ENCODE peak calls at places on chromosomes 5 and 9, in seven cellular contexts. I, U, O, R, H, Z and C are unnamed samples.

GRCh38 chr9:99785010-99785590 is 36.6 kb upstream of the NR4A3 start:
- DNase-seq in I (no peak), U (no peak), O (peak; percentile 73), R (no peak), H (no peak), Z (no peak), C (no peak)

GRCh38 chr5:116076496-116076895 is 8.3 kb upstream of the COMMD10 start:
- DNase-seq in I (no peak), U (no peak), O (no peak), R (no peak), H (no peak), Z (no peak), C (no peak)

GRCh38 chr5:137292461-137293025 is 206.6 kb downstream of the SPOCK1 start:
- DNase-seq in I (no peak), U (no peak), O (no peak), R (no peak), H (no peak), Z (no peak), C (no peak)

GRCh38 chr5:151183451-151184245 is 26.1 kb upstream of the ANXA6 start:
- DNase-seq in I (no peak), U (peak; percentile 60), O (no peak), R (no peak), H (no peak), Z (peak; percentile 24), C (peak; percentile 16)

GRCh38 chr9:126326228-126327015 is at the start of gene MVB12B:
- DNase-seq in I (peak; percentile 53), U (peak; percentile 77), O (peak; percentile 73), R (peak; percentile 59), H (no peak), Z (peak; percentile 50), C (peak; percentile 37)

GRCh38 chr9:86494644-86495081 is 140.5 kb upstream of the TUT7 start:
- DNase-seq in I (no peak), U (no peak), O (no peak), R (no peak), H (no peak), Z (peak; percentile 82), C (no peak)

GRCh38 chr5:60340965-60341471 is 358.9 kb downstream of the DEPDC1B start:
- DNase-seq in I (no peak), U (no peak), O (no peak), R (no peak), H (no peak), Z (no peak), C (no peak)

GRCh38 chr5:153153086-153153485 is 337.4 kb upstream of the GRIA1 start:
- DNase-seq in I (no peak), U (no peak), O (no peak), R (no peak), H (no peak), Z (peak; percentile 56), C (no peak)

GRCh38 chr9:917730-918129 is 58.7 kb upstream of the DMRT3 start:
- DNase-seq in I (no peak), U (no peak), O (no peak), R (no peak), H (no peak), Z (no peak), C (no peak)

GRCh38 chr5:73638344-73639095 is 12.5 kb downstream of the ARHGEF28 start:
- DNase-seq in I (no peak), U (peak; percentile 67), O (no peak), R (no peak), H (no peak), Z (peak; percentile 47), C (no peak)

GRCh38 chr5:125042243-125042887 is 295.9 kb upstream of the ZNF608 start:
- DNase-seq in I (no peak), U (peak; percentile 64), O (no peak), R (no peak), H (no peak), Z (no peak), C (no peak)

GRCh38 chr5:10762178-10762775 is 1.2 kb upstream of the DAP start:
- DNase-seq in I (peak; percentile 43), U (no peak), O (peak; percentile 45), R (no peak), H (peak; percentile 59), Z (no peak), C (no peak)

GRCh38 chr9:93678199-93679019 is 102.0 kb downstream of the PHF2 start:
- DNase-seq in I (peak; percentile 13), U (no peak), O (peak; percentile 34), R (no peak), H (peak; percentile 12), Z (no peak), C (peak; percentile 4)

GRCh38 chr9:18018241-18018640 is 439.4 kb downstream of the SH3GL2 start:
- DNase-seq in I (no peak), U (no peak), O (no peak), R (no peak), H (no peak), Z (no peak), C (no peak)

GRCh38 chr9:20980713-20981481 is 50.5 kb downstream of the HACD4 start:
- DNase-seq in I (no peak), U (peak; percentile 80), O (no peak), R (no peak), H (no peak), Z (no peak), C (no peak)

GRCh38 chr9:123772374-123772773 is 157.6 kb downstream of the DENND1A start:
- DNase-seq in I (no peak), U (no peak), O (no peak), R (no peak), H (no peak), Z (no peak), C (no peak)

GRCh38 chr5:18433336-18433735 is 799.1 kb downstream of the TAF11L14 start:
- DNase-seq in I (no peak), U (no peak), O (no peak), R (no peak), H (no peak), Z (no peak), C (no peak)

DNA sequence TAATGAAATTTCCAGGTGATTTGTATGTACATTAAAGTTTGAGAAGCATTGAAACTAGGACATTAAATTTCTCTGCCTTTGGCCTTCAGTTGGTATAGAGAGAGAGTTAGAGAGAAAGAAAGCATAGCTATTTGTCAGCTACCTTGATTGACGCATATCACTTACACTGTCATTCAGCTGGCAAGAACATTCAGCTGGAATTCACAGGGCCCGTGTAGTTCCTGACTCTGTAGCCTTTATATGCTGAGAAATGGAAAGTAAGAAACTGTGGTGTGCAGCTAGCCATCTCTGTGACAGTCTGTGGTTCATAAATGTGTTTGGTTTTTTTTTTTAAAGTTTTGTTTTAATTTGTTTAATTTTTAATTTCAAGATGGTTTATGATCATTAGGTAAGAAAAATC is 58.9 kb downstream of the DMXL1 start:
- DNase-seq in I (no peak), U (no peak), O (no peak), R (no peak), H (no peak), Z (no peak), C (no peak)
- H3K36me3 ChIP-seq in I (peaks cover 3% of the 10 kb centered on the region), U (peaks cover 49% of the 10 kb centered on the region), O (peaks cover 79% of the 10 kb centered on the region), R (peaks cover 7% of the 10 kb centered on the region), H (no peaks in the 10 kb centered on the region), Z (peaks cover 6% of the 10 kb centered on the region), C (peaks cover 11% of the 10 kb centered on the region)

GRCh38 chr5:75108931-75109596 is 56.7 kb upstream of the GCNT4 start:
- DNase-seq in I (no peak), U (no peak), O (no peak), R (peak; percentile 13), H (no peak), Z (no peak), C (no peak)
- H3K36me3 ChIP-seq in I (no peaks in the 10 kb centered on the region), U (no peaks in the 10 kb centered on the region), O (no peaks in the 10 kb centered on the region), R (no peaks in the 10 kb centered on the region), H (no peaks in the 10 kb centered on the region), Z (no peaks in the 10 kb centered on the region), C (no peaks in the 10 kb centered on the region)

DNA sequence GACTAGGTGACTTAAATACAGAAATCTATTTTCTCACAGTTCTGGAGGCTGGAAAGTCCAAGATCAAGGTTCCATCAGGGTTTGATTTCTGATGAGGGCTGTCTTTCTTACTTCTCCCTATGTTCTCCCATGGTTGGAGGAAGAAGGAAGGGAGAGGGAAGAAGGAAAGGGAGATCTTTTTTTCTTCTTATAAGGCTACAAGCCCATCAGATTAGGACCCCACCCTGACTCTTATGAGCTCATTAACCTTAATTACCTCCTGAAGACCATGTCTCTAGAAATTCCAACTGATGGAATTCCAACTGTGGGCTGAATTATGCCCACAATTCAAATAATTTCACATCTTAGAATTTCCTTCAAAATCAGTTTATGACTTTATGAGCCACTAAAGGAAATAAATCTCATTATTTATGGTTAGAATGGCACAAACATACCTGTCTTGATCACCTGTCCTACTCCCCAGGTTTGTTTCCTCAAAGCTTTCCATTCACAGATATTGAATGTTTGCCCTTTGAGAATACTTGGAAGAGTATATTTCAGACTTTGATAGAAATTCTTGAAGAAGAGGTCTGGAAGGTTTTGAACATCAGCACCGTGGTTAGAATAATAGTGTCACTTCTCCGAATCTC is 7.6 kb downstream of the PPWD1 start:
- DNase-seq in I (no peak), U (no peak), O (no peak), R (no peak), H (no peak), Z (no peak), C (no peak)
- H3K36me3 ChIP-seq in I (no peaks in the 10 kb centered on the region), U (peaks cover 32% of the 10 kb centered on the region), O (peaks cover 72% of the 10 kb centered on the region), R (peaks cover 11% of the 10 kb centered on the region), H (no peaks in the 10 kb centered on the region), Z (no peaks in the 10 kb centered on the region), C (peaks cover 49% of the 10 kb centered on the region)

GRCh38 chr9:36031774-36032565 is 4.7 kb upstream of the RECK start:
- DNase-seq in I (no peak), U (no peak), O (no peak), R (no peak), H (no peak), Z (no peak), C (no peak)

GRCh38 chr9:36029765-36030528 is 6.8 kb upstream of the RECK start:
- DNase-seq in I (no peak), U (peak; percentile 97), O (no peak), R (no peak), H (no peak), Z (peak; percentile 70), C (no peak)

GRCh38 chr9:36033788-36034187 is 2.9 kb upstream of the RECK start:
- DNase-seq in I (no peak), U (no peak), O (no peak), R (no peak), H (no peak), Z (no peak), C (no peak)

GRCh38 chr9:36029202-36029601 is 7.5 kb upstream of the RECK start:
- DNase-seq in I (no peak), U (peak; percentile 49), O (no peak), R (no peak), H (no peak), Z (no peak), C (no peak)

GRCh38 chr9:36030871-36031270 is 5.8 kb upstream of the RECK start:
- DNase-seq in I (no peak), U (peak; percentile 33), O (no peak), R (no peak), H (no peak), Z (no peak), C (no peak)
- H3K36me3 ChIP-seq in I (no peaks in the 10 kb centered on the region), U (no peaks in the 10 kb centered on the region), O (no peaks in the 10 kb centered on the region), R (no peaks in the 10 kb centered on the region), H (no peaks in the 10 kb centered on the region), Z (no peaks in the 10 kb centered on the region), C (no peaks in the 10 kb centered on the region)

GRCh38 chr9:134145262-134145661 is 9.4 kb downstream of the WDR5 start:
- DNase-seq in I (no peak), U (no peak), O (no peak), R (no peak), H (no peak), Z (no peak), C (no peak)
- H3K36me3 ChIP-seq in I (peaks cover 81% of the 10 kb centered on the region), U (peaks cover 85% of the 10 kb centered on the region), O (peaks cover 78% of the 10 kb centered on the region), R (peaks cover 54% of the 10 kb centered on the region), H (no peaks in the 10 kb centered on the region), Z (peaks cover 82% of the 10 kb centered on the region), C (peaks cover 82% of the 10 kb centered on the region)